ENCODE peak calls at places on chromosome 14, in five cellular contexts. One of them, this sample, is unnamed.

GRCh38 chr14:92360666-92361370 is 37.9 kb downstream of the SLC24A4 start:
- DNase-seq in K562: no peak
- DNase-seq in GM12878: no peak
- DNase-seq in WTC11: no peak
- DNase-seq in HepG2: no peak
- DNase-seq in this sample: no peak

GRCh38 chr14:68558096-68558495 is 234.8 kb downstream of the ZFP36L1 start:
- DNase-seq in HepG2: no peak
- DNase-seq in GM12878: no peak
- DNase-seq in K562: no peak
- DNase-seq in WTC11: no peak
- DNase-seq in this sample: no peak

GRCh38 chr14:56650075-56650474 is 70.5 kb downstream of the TMEM260 start:
- DNase-seq in K562: no peak
- DNase-seq in GM12878: no peak
- DNase-seq in WTC11: no peak
- DNase-seq in HepG2: no peak
- DNase-seq in this sample: no peak

GRCh38 chr14:80705241-80705980 is 236.1 kb downstream of the CEP128 start:
- DNase-seq in GM12878: no peak
- DNase-seq in WTC11: no peak
- DNase-seq in HepG2: no peak
- DNase-seq in K562: no peak
- DNase-seq in this sample: no peak

GRCh38 chr14:70708717-70709570 is 67.2 kb downstream of the TTC9 start:
- DNase-seq in HepG2: no peak
- DNase-seq in WTC11: peak; percentile 50
- DNase-seq in K562: no peak
- DNase-seq in GM12878: no peak
- DNase-seq in this sample: no peak

GRCh38 chr14:68794130-68794855 is 1.4 kb upstream of the ZFP36L1 start:
- DNase-seq in K562: no peak
- DNase-seq in GM12878: no peak
- DNase-seq in WTC11: peak; percentile 37
- DNase-seq in HepG2: peak; percentile 74
- DNase-seq in this sample: peak; percentile 86

GRCh38 chr14:59028476-59029202 is 159.8 kb upstream of the DAAM1 start:
- DNase-seq in GM12878: peak; percentile 31
- DNase-seq in WTC11: peak; percentile 61
- DNase-seq in HepG2: peak; percentile 39
- DNase-seq in K562: peak; percentile 28
- DNase-seq in this sample: peak; percentile 68

GRCh38 chr14:68791078-68791983 is 1.5 kb downstream of the ZFP36L1 start:
- DNase-seq in WTC11: no peak
- DNase-seq in K562: no peak
- DNase-seq in GM12878: no peak
- DNase-seq in HepG2: no peak
- DNase-seq in this sample: peak; percentile 38

GRCh38 chr14:86321151-86321550 is 791.2 kb downstream of the FLRT2 start:
- DNase-seq in WTC11: no peak
- DNase-seq in HepG2: no peak
- DNase-seq in GM12878: no peak
- DNase-seq in K562: no peak
- DNase-seq in this sample: no peak

GRCh38 chr14:81344461-81345160 is 55.5 kb downstream of the STON2 start:
- DNase-seq in HepG2: no peak
- DNase-seq in WTC11: no peak
- DNase-seq in GM12878: no peak
- DNase-seq in K562: no peak
- DNase-seq in this sample: no peak

GRCh38 chr14:52314521-52315354 is 626 bp downstream of the PTGER2 start:
- DNase-seq in K562: no peak
- DNase-seq in HepG2: no peak
- DNase-seq in WTC11: peak; percentile 48
- DNase-seq in GM12878: no peak
- DNase-seq in this sample: peak; percentile 27

GRCh38 chr14:76950043-76951020 is 78.2 kb downstream of the IRF2BPL start:
- DNase-seq in WTC11: no peak
- DNase-seq in HepG2: no peak
- DNase-seq in K562: no peak
- DNase-seq in GM12878: no peak
- DNase-seq in this sample: no peak

GRCh38 chr14:32900602-32901001 is 38.1 kb upstream of the NPAS3 start:
- DNase-seq in K562: no peak
- DNase-seq in HepG2: no peak
- DNase-seq in GM12878: no peak
- DNase-seq in WTC11: no peak
- DNase-seq in this sample: no peak

GRCh38 chr14:85856430-85856829 is 326.5 kb downstream of the FLRT2 start:
- DNase-seq in GM12878: no peak
- DNase-seq in WTC11: no peak
- DNase-seq in K562: no peak
- DNase-seq in HepG2: no peak
- DNase-seq in this sample: no peak

GRCh38 chr14:35240233-35240632 is 51.9 kb upstream of the PSMA6 start:
- DNase-seq in GM12878: no peak
- DNase-seq in K562: no peak
- DNase-seq in HepG2: no peak
- DNase-seq in WTC11: no peak
- DNase-seq in this sample: no peak

GRCh38 chr14:22225526-22226133 is 363.4 kb downstream of the DAD1 start:
- DNase-seq in GM12878: no peak
- DNase-seq in K562: no peak
- DNase-seq in WTC11: no peak
- DNase-seq in HepG2: no peak
- DNase-seq in this sample: no peak

GRCh38 chr14:94480809-94481208 is 4.8 kb upstream of the SERPINA9 start:
- DNase-seq in WTC11: no peak
- DNase-seq in K562: no peak
- DNase-seq in HepG2: peak; percentile 19
- DNase-seq in GM12878: no peak
- DNase-seq in this sample: no peak

GRCh38 chr14:52703225-52703624 is 3.8 kb upstream of the PSMC6 start:
- DNase-seq in K562: no peak
- DNase-seq in HepG2: no peak
- DNase-seq in GM12878: no peak
- DNase-seq in WTC11: no peak
- DNase-seq in this sample: no peak

GRCh38 chr14:24171422-24172260 is at the start of gene REC8:
- DNase-seq in HepG2: no peak
- DNase-seq in K562: no peak
- DNase-seq in GM12878: peak; percentile 82
- DNase-seq in WTC11: peak; percentile 99
- DNase-seq in this sample: no peak

GRCh38 chr14:24172261-24172860 is 481 bp downstream of the REC8 start:
- DNase-seq in GM12878: no peak
- DNase-seq in WTC11: peak; percentile 19
- DNase-seq in HepG2: no peak
- DNase-seq in K562: no peak
- DNase-seq in this sample: no peak

GRCh38 chr14:24176599-24176998 is 4.7 kb downstream of the REC8 start:
- DNase-seq in K562: no peak
- DNase-seq in WTC11: no peak
- DNase-seq in HepG2: no peak
- DNase-seq in GM12878: no peak
- DNase-seq in this sample: no peak

GRCh38 chr14:24177041-24177825 is 5.4 kb downstream of the REC8 start:
- DNase-seq in HepG2: no peak
- DNase-seq in WTC11: no peak
- DNase-seq in GM12878: no peak
- DNase-seq in K562: no peak
- DNase-seq in this sample: no peak

DNA sequence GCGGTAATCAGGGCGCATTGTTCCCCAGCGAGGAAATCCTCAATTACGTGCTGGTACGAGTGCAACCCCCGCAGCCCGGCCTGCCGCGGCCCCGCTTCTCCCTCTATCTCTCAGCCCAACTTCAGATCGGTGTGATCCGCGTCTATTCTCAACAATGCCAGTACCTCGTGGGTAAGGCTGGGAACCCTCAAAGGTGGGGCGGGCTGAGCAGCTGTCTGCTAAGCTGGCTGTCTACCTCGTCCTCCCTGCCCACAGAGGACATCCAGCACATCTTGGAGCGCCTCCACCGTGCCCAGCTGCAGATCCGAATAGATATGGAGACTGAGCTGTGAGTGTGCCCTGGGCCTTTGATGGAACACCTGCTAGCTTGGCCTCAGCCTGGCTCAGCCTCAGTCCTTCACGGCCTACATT is 996 bp downstream of the REC8 start:
- DNase-seq in HepG2: no peak
- DNase-seq in K562: no peak
- DNase-seq in WTC11: no peak
- DNase-seq in GM12878: no peak
- DNase-seq in this sample: no peak
- TF ChIP-seq ESRRA in HepG2: no peak
- TF ChIP-seq ESRRA in K562: no peak
- TF ChIP-seq ESRRA in WTC11: no peak
- TF ChIP-seq ESRRA in GM12878: no peak
- TF ChIP-seq ESRRA in this sample: no peak

GRCh38 chr14:99727096-99727870 is 43.2 kb downstream of the CYP46A1 start:
- DNase-seq in GM12878: no peak
- DNase-seq in WTC11: no peak
- DNase-seq in HepG2: no peak
- DNase-seq in K562: no peak
- DNase-seq in this sample: no peak

GRCh38 chr14:99728981-99729451 is 44.9 kb downstream of the CYP46A1 start:
- DNase-seq in WTC11: peak; percentile 6
- DNase-seq in HepG2: no peak
- DNase-seq in K562: no peak
- DNase-seq in GM12878: no peak
- DNase-seq in this sample: no peak

GRCh38 chr14:99726538-99727095 is 42.5 kb downstream of the CYP46A1 start:
- DNase-seq in WTC11: no peak
- DNase-seq in K562: no peak
- DNase-seq in GM12878: no peak
- DNase-seq in HepG2: no peak
- DNase-seq in this sample: no peak

GRCh38 chr14:99729991-99730875 is 46.1 kb downstream of the CYP46A1 start:
- DNase-seq in HepG2: peak; percentile 93
- DNase-seq in GM12878: no peak
- DNase-seq in K562: peak; percentile 82
- DNase-seq in WTC11: peak; percentile 93
- DNase-seq in this sample: peak; percentile 77

DNA sequence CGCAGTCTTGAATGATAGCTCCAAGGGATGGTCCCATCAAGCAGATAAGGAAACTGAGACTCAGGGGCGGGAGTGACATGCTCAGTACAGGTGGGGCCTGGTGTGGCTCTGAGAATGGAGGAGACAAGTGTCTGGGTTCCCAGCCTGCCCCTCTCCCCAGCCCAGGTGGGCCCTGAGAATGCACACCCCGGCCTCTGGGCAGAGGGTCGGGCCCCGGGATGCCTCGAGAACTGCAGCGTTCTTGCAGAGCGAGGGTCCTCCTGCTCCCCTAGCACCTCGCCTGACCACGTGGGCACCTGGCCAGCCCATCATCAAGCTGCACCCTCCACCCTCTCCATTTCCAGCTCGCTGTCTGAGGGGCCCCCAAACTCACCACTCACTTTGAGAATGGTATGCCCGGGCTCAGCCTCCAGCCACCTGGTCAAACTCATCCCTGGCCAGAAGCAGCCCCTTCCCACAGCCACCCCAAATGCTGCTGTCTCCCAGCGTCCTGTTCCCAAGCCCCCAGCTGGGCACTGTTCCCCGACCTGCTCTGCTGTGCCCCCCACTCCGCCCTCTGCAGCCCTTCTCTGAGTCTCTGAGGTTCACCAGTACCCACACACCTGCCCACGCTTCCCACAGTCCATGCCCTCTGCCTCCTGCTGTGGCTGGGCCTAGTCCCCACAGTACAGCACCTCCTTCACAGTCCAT is 44.3 kb downstream of the CYP46A1 start:
- DNase-seq in GM12878: no peak
- DNase-seq in WTC11: peak; percentile 8
- DNase-seq in HepG2: no peak
- DNase-seq in K562: no peak
- DNase-seq in this sample: no peak
- TF ChIP-seq ESRRA in GM12878: no peak
- TF ChIP-seq ESRRA in WTC11: no peak
- TF ChIP-seq ESRRA in HepG2: no peak
- TF ChIP-seq ESRRA in K562: no peak
- TF ChIP-seq ESRRA in this sample: no peak

DNA sequence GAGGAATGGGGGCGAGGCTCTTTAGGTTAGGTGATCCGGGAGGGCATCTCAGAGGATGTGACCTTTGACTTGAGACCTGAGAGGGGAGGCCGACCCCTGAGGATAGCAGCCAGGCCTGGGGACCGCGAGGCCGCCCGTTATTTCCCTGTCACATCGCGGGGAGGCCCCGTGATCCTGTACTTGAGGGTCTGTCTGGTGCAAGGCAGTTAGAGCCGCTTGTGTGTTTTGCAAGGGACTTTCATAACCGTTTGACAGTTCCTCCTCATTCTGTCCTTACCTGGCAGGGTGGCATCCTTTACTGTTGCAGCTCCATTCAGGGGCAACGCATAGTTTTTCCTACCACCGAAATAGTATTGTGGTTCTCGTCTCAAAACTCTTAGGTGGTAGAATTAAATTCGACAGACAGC is 764 bp downstream of the VRK1 start:
- DNase-seq in WTC11: no peak
- DNase-seq in GM12878: no peak
- DNase-seq in K562: peak; percentile 34
- DNase-seq in HepG2: peak; percentile 20
- DNase-seq in this sample: peak; percentile 9
- TF ChIP-seq ESRRA in WTC11: no peak
- TF ChIP-seq ESRRA in GM12878: no peak
- TF ChIP-seq ESRRA in K562: no peak
- TF ChIP-seq ESRRA in HepG2: no peak
- TF ChIP-seq ESRRA in this sample: no peak

DNA sequence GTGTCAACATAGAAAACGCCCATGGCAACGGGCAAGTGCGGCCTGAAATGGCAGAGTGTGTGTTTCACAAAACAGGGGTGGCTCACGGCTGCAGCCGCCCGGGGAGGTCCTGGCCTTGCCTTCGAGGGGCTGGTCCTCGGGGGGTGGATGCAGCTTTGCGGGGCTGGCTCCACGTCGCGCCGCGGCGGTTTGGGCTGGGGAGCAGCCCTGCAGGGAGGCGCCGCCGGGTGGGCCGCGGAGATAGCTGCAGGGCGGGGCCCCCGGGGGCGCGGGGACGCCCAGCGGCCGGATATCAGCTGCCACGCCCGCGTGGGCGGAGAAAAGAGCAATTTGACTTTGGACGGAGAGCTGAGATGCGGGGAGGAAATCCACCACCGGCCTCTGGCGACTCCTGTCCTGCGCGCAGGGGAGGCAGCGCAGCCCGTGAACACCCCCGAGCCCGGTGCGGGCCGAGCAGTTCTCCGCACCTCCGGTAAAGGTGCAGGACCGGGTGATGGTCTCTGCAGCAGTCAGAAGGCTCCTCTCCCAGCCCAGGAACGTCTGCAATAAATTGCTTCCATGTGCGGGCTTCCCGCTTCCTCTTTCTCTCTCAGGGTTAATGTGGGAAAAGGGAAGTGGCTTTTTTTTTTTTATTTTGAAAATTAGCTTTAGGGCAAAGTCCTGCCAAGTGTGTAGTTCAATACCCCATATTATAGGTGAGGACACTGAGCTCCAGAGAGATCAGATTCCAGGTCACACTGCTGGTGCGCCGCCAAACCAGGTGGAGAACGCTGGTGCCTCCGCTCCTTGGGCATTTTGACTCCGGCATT is 110.5 kb downstream of the ARF6 start:
- DNase-seq in HepG2: peak; percentile 71
- DNase-seq in K562: peak; percentile 94
- DNase-seq in WTC11: peak; percentile 42
- DNase-seq in GM12878: peak; percentile 60
- DNase-seq in this sample: peak; percentile 80
- TF ChIP-seq ESRRA in HepG2: no peak
- TF ChIP-seq ESRRA in K562: no peak
- TF ChIP-seq ESRRA in WTC11: no peak
- TF ChIP-seq ESRRA in GM12878: no peak
- TF ChIP-seq ESRRA in this sample: no peak

GRCh38 chr14:61080591-61081010 is 99.6 kb downstream of the SLC38A6 start:
- DNase-seq in WTC11: no peak
- DNase-seq in GM12878: peak; percentile 53
- DNase-seq in HepG2: no peak
- DNase-seq in K562: no peak
- DNase-seq in this sample: no peak
- TF ChIP-seq ESRRA in WTC11: no peak
- TF ChIP-seq ESRRA in GM12878: no peak
- TF ChIP-seq ESRRA in HepG2: no peak
- TF ChIP-seq ESRRA in K562: no peak
- TF ChIP-seq ESRRA in this sample: no peak